ENCODE peak calls at places on chromosome X, in seven cellular contexts. C is transverse colon, J is IMR-90, B is HCT116, K is body of pancreas, I is gastrocnemius medialis, U is ovary. O is an unnamed sample.

GRCh38 chrX:151825927-151826471 is 86.7 kb upstream of the MAGEA4 start:
- DNase-seq in U (no peak), C (no peak), K (peak), I (no peak), J (peak), B (no peak), O (no peak)

GRCh38 chrX:9797961-9798360 is 11.7 kb downstream of the SHROOM2 start:
- DNase-seq in C (no peak), U (no peak), J (no peak), B (no peak), I (no peak), K (no peak), O (no peak)

GRCh38 chrX:54819201-54819600 is 11.7 kb downstream of the MAGED2 start:
- DNase-seq in I (no peak), U (no peak), C (no peak), K (no peak), J (no peak), B (no peak), O (no peak)

GRCh38 chrX:110692876-110693275 is 102.7 kb downstream of the CHRDL1 start:
- DNase-seq in I (no peak), U (no peak), B (no peak), C (no peak), K (no peak), J (no peak), O (no peak)

GRCh38 chrX:50980251-50980650 is 69.7 kb downstream of the BMP15 start:
- DNase-seq in B (no peak), I (no peak), J (no peak), K (no peak), U (no peak), C (no peak), O (no peak)

GRCh38 chrX:34559325-34559724 is 97.8 kb downstream of the TMEM47 start:
- DNase-seq in J (peak), I (no peak), K (no peak), B (no peak), U (no peak), C (no peak), O (no peak)

GRCh38 chrX:20414781-20415445 is 148.2 kb upstream of the RPS6KA3 start:
- DNase-seq in U (no peak), J (peak), I (no peak), K (no peak), C (no peak), B (no peak), O (no peak)

GRCh38 chrX:10159069-10159468 is 2.3 kb downstream of the CLCN4 start:
- DNase-seq in I (no peak), B (no peak), J (no peak), U (no peak), K (no peak), C (no peak), O (no peak)

GRCh38 chrX:627510-627964 is 3.1 kb upstream of the SHOX start:
- DNase-seq in C (no peak), U (no peak), J (no peak), K (no peak), I (no peak), B (no peak), O (no peak)

GRCh38 chrX:118847676-118848075 is 24.1 kb downstream of the ZCCHC12 start:
- DNase-seq in U (no peak), C (no peak), J (peak), I (no peak), B (peak), K (peak), O (no peak)

GRCh38 chrX:154434394-154435168 is 2.4 kb upstream of the GDI1 start:
- DNase-seq in U (no peak), J (no peak), B (no peak), I (no peak), K (no peak), C (no peak), O (no peak)

GRCh38 chrX:69020316-69020715 is 144.9 kb downstream of the PJA1 start:
- DNase-seq in K (no peak), J (no peak), B (no peak), C (no peak), I (no peak), U (no peak), O (no peak)

GRCh38 chrX:53009032-53009431 is 39.6 kb upstream of the GPR173 start:
- DNase-seq in I (no peak), B (no peak), C (no peak), K (no peak), U (no peak), J (no peak), O (no peak)

GRCh38 chrX:20913760-20914159 is 460.5 kb upstream of the CNKSR2 start:
- DNase-seq in K (no peak), B (no peak), I (no peak), J (no peak), U (no peak), C (no peak), O (no peak)

GRCh38 chrX:66074920-66075879 is 35.3 kb upstream of the VSIG4 start:
- DNase-seq in U (no peak), C (peak), K (peak), J (no peak), I (peak), B (no peak), O (peak)

GRCh38 chrX:1239681-1240142 is 27.3 kb upstream of the CRLF2 start:
- DNase-seq in U (no peak), J (no peak), I (peak), B (no peak), C (peak), K (peak), O (peak)

GRCh38 chrX:28787206-28787605 is 200.0 kb downstream of the IL1RAPL1 start:
- DNase-seq in I (no peak), J (peak), K (no peak), U (no peak), C (no peak), B (peak), O (no peak)

GRCh38 chrX:19212037-19212436 is 89.8 kb upstream of the ADGRG2 start:
- DNase-seq in C (no peak), K (no peak), B (no peak), J (no peak), U (no peak), I (no peak), O (no peak)

GRCh38 chrX:41421071-41421729 is 25.9 kb upstream of the NYX start:
- DNase-seq in U (no peak), C (no peak), I (no peak), K (no peak), J (no peak), B (no peak), O (no peak)

GRCh38 chrX:71154641-71155040 is 10.0 kb downstream of the NLGN3 start:
- DNase-seq in U (no peak), I (no peak), B (no peak), K (no peak), J (no peak), C (no peak), O (no peak)

GRCh38 chrX:22057667-22058066 is 25.5 kb downstream of the PHEX start:
- DNase-seq in K (no peak), J (no peak), B (no peak), I (no peak), U (no peak), C (no peak), O (no peak)

GRCh38 chrX:4655743-4656142 is 942.3 kb upstream of the PRKX start:
- DNase-seq in J (no peak), C (no peak), K (peak), B (no peak), U (no peak), I (no peak), O (no peak)

GRCh38 chrX:151985955-151986354 is 11.5 kb upstream of the GABRE start:
- DNase-seq in J (peak), I (no peak), B (no peak), K (peak), C (peak), U (no peak), O (no peak)

GRCh38 chrX:53969540-53969939 is 74.7 kb downstream of the PHF8 start:
- DNase-seq in K (no peak), C (no peak), B (no peak), I (no peak), J (no peak), U (no peak), O (no peak)

GRCh38 chrX:153973127-153974002 is 811 bp downstream of the TMEM187 start:
- DNase-seq in U (no peak), J (no peak), I (no peak), B (no peak), C (no peak), K (peak), O (no peak)

GRCh38 chrX:19137064-19137463 is 14.8 kb upstream of the ADGRG2 start:
- DNase-seq in K (no peak), I (no peak), C (no peak), U (no peak), B (no peak), J (no peak), O (no peak)

GRCh38 chrX:154068560-154068959 is 29.0 kb downstream of the MECP2 start:
- DNase-seq in K (no peak), C (no peak), U (no peak), B (no peak), J (no peak), I (no peak), O (no peak)

GRCh38 chrX:150700107-150700506 is 6.9 kb downstream of the MTMR1 start:
- DNase-seq in U (no peak), K (no peak), J (no peak), C (no peak), I (no peak), B (no peak), O (no peak)

GRCh38 chrX:67544871-67545771 is 1.3 kb downstream of the AR start:
- DNase-seq in I (no peak), C (no peak), K (no peak), J (peak), B (no peak), U (peak), O (no peak)

GRCh38 chrX:150463566-150463965 is 100.4 kb downstream of the MAMLD1 start:
- DNase-seq in K (no peak), B (no peak), U (no peak), C (no peak), I (no peak), J (no peak), O (no peak)

GRCh38 chrX:68571292-68572256 is 72.7 kb downstream of the YIPF6 start:
- DNase-seq in J (peak), I (peak), U (no peak), C (no peak), K (peak), B (peak), O (no peak)

GRCh38 chrX:55714111-55714510 is 3.4 kb upstream of the RRAGB start:
- DNase-seq in U (no peak), B (no peak), I (no peak), J (no peak), C (no peak), K (no peak), O (no peak)

GRCh38 chrX:31499120-31499519 is 427.3 kb upstream of the FTHL17 start:
- DNase-seq in C (no peak), I (no peak), B (no peak), K (no peak), J (peak), U (no peak), O (no peak)

GRCh38 chrX:146264763-146265375 is 447.2 kb downstream of the SLITRK2 start:
- DNase-seq in K (no peak), C (no peak), U (no peak), B (no peak), I (no peak), J (no peak), O (no peak)

DNA sequence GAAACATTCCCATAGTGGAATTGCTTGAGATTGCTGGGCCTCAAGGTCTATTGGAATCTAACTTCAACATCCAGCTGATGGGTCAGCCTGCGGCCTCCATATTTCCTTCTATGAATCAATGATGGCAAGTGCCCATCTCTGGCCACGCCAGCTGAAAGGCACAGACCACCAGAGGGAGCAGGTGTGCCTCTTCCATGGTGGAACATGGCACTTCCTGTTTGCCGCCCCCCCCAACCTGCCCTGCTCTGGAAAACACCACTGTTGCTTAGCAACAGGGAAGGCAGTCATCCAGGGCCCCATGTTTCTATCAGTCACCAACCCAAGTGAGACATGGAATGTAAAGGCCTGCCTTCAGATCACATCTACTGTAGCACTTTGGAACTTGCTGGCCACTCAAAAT is 11.6 kb downstream of the PAGE4 start:
- DNase-seq in U (peak), J (peak), K (peak), B (peak), I (no peak), C (peak), O (no peak)
- TF ChIP-seq CTCF in U (no peak), J (peak), K (peak), B (peak), I (no peak), C (no peak), O (peak)

GRCh38 chrX:119871599-119872395 is at the start of the genes NDUFA1 and RNF113A:
- DNase-seq in B (peak), I (peak), J (peak), C (peak), U (peak), K (peak), O (peak)

GRCh38 chrX:119871245-119871598 is 311 bp downstream of the RNF113A start:
- DNase-seq in B (no peak), K (no peak), J (peak), C (no peak), U (no peak), I (peak), O (no peak)

GRCh38 chrX:119870626-119871131 is 854 bp downstream of the RNF113A start:
- DNase-seq in J (peak), I (no peak), U (no peak), K (peak), B (no peak), C (peak), O (no peak)
- TF ChIP-seq POLR2A in J (no peak), I (no peak), U (no peak), K (no peak), B (no peak), C (no peak), O (peak)

GRCh38 chrX:38379088-38379487 is 26.7 kb downstream of the OTC start:
- DNase-seq in J (no peak), B (no peak), K (no peak), U (no peak), I (no peak), C (no peak), O (no peak)

GRCh38 chrX:38374431-38374830 is 22.0 kb downstream of the OTC start:
- DNase-seq in U (no peak), I (no peak), K (no peak), B (no peak), J (no peak), C (no peak), O (no peak)

GRCh38 chrX:38376747-38377146 is 24.3 kb downstream of the OTC start:
- DNase-seq in J (no peak), I (no peak), B (no peak), K (no peak), U (no peak), C (no peak), O (no peak)

GRCh38 chrX:38375888-38376287 is 23.5 kb downstream of the OTC start:
- DNase-seq in J (no peak), C (no peak), B (peak), I (no peak), K (peak), U (no peak), O (no peak)
- TF ChIP-seq CTCF in J (peak), C (peak), B (peak), I (peak), K (no peak), U (no peak), O (peak)

GRCh38 chrX:140933874-140934655 is 68.3 kb upstream of the SPANXB1 start:
- DNase-seq in K (no peak), I (no peak), J (no peak), B (no peak), U (no peak), C (no peak), O (no peak)

GRCh38 chrX:140923118-140923517 is 79.3 kb upstream of the SPANXB1 start:
- DNase-seq in U (no peak), C (no peak), I (no peak), J (no peak), B (no peak), K (no peak), O (no peak)

GRCh38 chrX:140933056-140933455 is 69.3 kb upstream of the SPANXB1 start:
- DNase-seq in I (no peak), B (no peak), U (no peak), K (no peak), C (no peak), J (no peak), O (no peak)

DNA sequence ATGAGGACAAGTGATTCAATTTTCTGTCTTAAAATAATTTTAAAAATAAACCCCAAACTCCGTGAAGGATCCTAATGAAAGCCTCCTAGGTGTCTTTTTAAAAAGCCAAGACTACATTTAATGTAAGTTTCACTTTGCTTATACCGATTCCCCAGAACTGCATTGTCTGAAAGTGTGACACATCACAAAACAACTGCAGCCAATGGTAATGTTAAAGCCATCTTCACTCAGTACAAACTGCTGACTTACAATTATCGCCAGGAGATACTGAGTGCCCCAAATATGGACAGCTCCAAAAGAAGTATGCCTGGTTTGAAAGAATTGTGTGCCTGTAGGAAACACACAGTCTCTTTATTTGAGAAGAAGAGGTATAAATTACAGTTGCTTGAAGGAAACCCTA is 73.7 kb upstream of the SPANXB1 start:
- DNase-seq in C (no peak), B (no peak), U (no peak), K (no peak), J (no peak), I (no peak), O (no peak)
- TF ChIP-seq POLR2A in C (no peak), B (no peak), U (no peak), K (no peak), J (no peak), I (no peak), O (no peak)

GRCh38 chrX:40366661-40367060 is 214.1 kb upstream of the ATP6AP2 start:
- DNase-seq in J (no peak), B (no peak), C (no peak), K (no peak), U (no peak), I (no peak), O (no peak)
- TF ChIP-seq CTCF in J (no peak), B (no peak), C (no peak), K (no peak), U (no peak), I (no peak), O (no peak)

GRCh38 chrX:101931494-101932248 is at the start of gene ZMAT1:
- DNase-seq in C (peak), I (peak), U (peak), K (peak), B (peak), J (peak), O (peak)
- TF ChIP-seq POLR2A in C (peak), I (peak), U (peak), K (peak), B (no peak), J (no peak), O (no peak)

GRCh38 chrX:140038842-140039241 is 73.5 kb upstream of the CXorf66 start:
- DNase-seq in I (no peak), K (no peak), C (no peak), B (no peak), U (no peak), J (no peak), O (no peak)

GRCh38 chrX:140040397-140040796 is 75.1 kb upstream of the CXorf66 start:
- DNase-seq in K (no peak), I (no peak), U (no peak), C (peak), B (no peak), J (no peak), O (no peak)

DNA sequence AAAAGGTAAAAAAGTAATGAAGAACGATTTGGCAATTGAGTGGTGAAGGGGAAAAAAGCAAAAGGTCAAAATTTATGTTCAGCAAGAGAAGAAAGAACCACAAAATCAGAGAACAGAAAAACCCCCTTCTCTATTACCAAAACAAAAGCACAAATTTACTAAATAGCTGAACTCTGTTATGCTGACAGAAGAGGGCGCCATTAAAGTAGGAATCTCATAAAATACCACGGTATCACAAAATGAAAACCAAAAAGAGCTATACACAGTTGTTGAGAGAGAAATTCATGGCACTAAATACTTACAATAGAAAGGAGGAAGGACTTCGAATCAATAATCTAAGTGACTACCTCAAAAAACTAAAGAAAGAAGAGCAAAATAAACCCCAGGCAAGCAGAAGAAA is 69.6 kb upstream of the CXorf66 start:
- DNase-seq in I (no peak), K (no peak), C (no peak), B (no peak), U (no peak), J (no peak), O (no peak)
- TF ChIP-seq CTCF in I (no peak), K (no peak), C (no peak), B (peak), U (no peak), J (peak), O (no peak)

DNA sequence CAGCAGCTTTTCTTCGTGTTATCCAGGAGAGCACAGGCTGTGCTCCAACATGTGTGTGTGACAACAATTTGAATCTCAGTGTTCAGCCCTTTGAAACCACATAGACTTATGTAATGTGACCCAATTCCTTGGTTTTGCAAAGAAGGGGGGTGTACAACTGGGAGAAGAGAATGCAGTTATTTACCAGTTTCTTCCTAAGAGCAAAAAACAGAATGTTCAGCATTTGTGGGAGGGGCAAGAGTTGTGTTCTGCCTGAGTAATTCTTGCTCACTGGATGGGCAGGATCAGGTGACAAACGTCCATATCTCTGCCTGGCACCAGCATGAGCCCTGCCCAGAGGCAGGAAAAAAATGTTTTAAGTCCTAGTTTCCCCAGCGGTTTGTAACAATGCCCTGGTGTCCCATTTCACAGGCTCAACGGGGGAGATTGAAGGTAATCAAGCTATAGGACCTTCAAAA is 72.0 kb downstream of the PRPS1 start:
- DNase-seq in I (peak), J (no peak), U (no peak), C (no peak), K (peak), B (no peak), O (no peak)
- TF ChIP-seq POLR2A in I (no peak), J (no peak), U (no peak), C (no peak), K (no peak), B (no peak), O (no peak)

O was measured in esophagus squamous epithelium.